ENCODE peak calls at places on chromosomes 11 and 22, in nine cellular contexts. H is HCT116, Y is GM23338, J is OCI-LY7, B is MM.1S, P is neural progenitor cell, I is PC-3, G is GM23248, S is hepatocyte. L is an unnamed sample.

GRCh38 chr22:34281738-34282137 is 361.5 kb upstream of the LARGE1 start:
- DNase-seq in B (no peak), J (no peak), S (no peak), G (no peak), H (no peak), P (no peak), I (no peak), Y (no peak), L (no peak)

GRCh38 chr11:96012086-96012824 is 88.3 kb upstream of the MTMR2 start:
- DNase-seq in I (peak), P (peak), H (peak), Y (peak), B (peak), G (peak), J (peak), S (peak), L (peak)

GRCh38 chr11:69339041-69339733 is 45.2 kb downstream of the MYEOV start:
- DNase-seq in Y (no peak), H (no peak), J (no peak), S (no peak), P (no peak), I (no peak), B (no peak), G (no peak), L (no peak)

GRCh38 chr11:71309181-71309580 is 56.8 kb upstream of the SHANK2 start:
- DNase-seq in G (no peak), H (no peak), Y (no peak), P (no peak), I (no peak), S (no peak), B (no peak), J (no peak), L (no peak)

GRCh38 chr11:57597461-57597892 is at the start of gene SERPING1:
- DNase-seq in B (no peak), H (no peak), J (no peak), G (peak), P (no peak), S (peak), Y (peak), I (no peak), L (no peak)

GRCh38 chr22:22058649-22059475 is 76.3 kb upstream of the TOP3B start:
- DNase-seq in J (peak), P (no peak), H (no peak), Y (no peak), B (no peak), S (peak), G (no peak), I (no peak), L (no peak)

GRCh38 chr22:39738746-39739145 is 154.8 kb downstream of the ENTHD1 start:
- DNase-seq in I (peak), H (no peak), J (no peak), B (no peak), Y (no peak), G (peak), P (no peak), S (peak), L (no peak)

GRCh38 chr11:70063555-70063954 is 14.6 kb upstream of the ANO1 start:
- DNase-seq in H (peak), Y (no peak), S (no peak), J (no peak), I (peak), B (no peak), P (no peak), G (no peak), L (no peak)

GRCh38 chr22:24338701-24339451 is 68.2 kb downstream of the SPECC1L start:
- DNase-seq in J (no peak), I (no peak), B (no peak), H (no peak), G (peak), P (peak), Y (peak), S (peak), L (no peak)

GRCh38 chr22:29689872-29690213 is 30.0 kb upstream of the CABP7 start:
- DNase-seq in S (peak), P (peak), J (peak), I (peak), Y (peak), B (peak), G (peak), H (no peak), L (peak)

GRCh38 chr11:121656333-121657090 is 203.7 kb upstream of the SORL1-AS1 start:
- DNase-seq in Y (peak), I (no peak), S (peak), B (no peak), J (no peak), G (no peak), P (peak), H (no peak), L (no peak)

GRCh38 chr11:103594283-103594682 is 442.2 kb upstream of the DDI1 start:
- DNase-seq in S (no peak), B (no peak), P (no peak), H (no peak), J (no peak), I (peak), Y (no peak), G (no peak), L (no peak)

GRCh38 chr11:80136991-80137390 is 696.2 kb upstream of the TENM4 start:
- DNase-seq in Y (no peak), G (peak), P (no peak), I (no peak), J (no peak), H (no peak), S (no peak), B (no peak), L (no peak)

GRCh38 chr11:4960877-4961276 is 5.4 kb upstream of the OR51A2 start:
- DNase-seq in B (no peak), H (no peak), Y (no peak), S (no peak), I (no peak), J (no peak), G (peak), P (no peak), L (no peak)

GRCh38 chr11:73496134-73496533 is 101.8 kb downstream of the FAM168A start:
- DNase-seq in G (no peak), I (no peak), P (no peak), B (no peak), Y (no peak), J (no peak), S (no peak), H (no peak), L (no peak)

GRCh38 chr11:61704838-61705237 is 24.6 kb downstream of the DAGLA start:
- DNase-seq in Y (no peak), I (no peak), H (no peak), P (no peak), J (no peak), G (no peak), S (no peak), B (no peak), L (no peak)

GRCh38 chr11:113570906-113571305 is 95.7 kb upstream of the DRD2 start:
- DNase-seq in P (no peak), J (no peak), H (no peak), I (no peak), Y (no peak), S (no peak), B (no peak), G (no peak), L (no peak)

GRCh38 chr11:113179181-113179701 is 135.1 kb upstream of the TTC12 start:
- DNase-seq in S (no peak), B (no peak), I (no peak), H (no peak), P (peak), J (no peak), G (no peak), Y (no peak), L (no peak)

GRCh38 chr11:10326080-10326964 is 21.4 kb downstream of the ADM start:
- DNase-seq in S (peak), J (no peak), G (peak), P (no peak), Y (no peak), H (no peak), I (peak), B (no peak), L (no peak)

DNA sequence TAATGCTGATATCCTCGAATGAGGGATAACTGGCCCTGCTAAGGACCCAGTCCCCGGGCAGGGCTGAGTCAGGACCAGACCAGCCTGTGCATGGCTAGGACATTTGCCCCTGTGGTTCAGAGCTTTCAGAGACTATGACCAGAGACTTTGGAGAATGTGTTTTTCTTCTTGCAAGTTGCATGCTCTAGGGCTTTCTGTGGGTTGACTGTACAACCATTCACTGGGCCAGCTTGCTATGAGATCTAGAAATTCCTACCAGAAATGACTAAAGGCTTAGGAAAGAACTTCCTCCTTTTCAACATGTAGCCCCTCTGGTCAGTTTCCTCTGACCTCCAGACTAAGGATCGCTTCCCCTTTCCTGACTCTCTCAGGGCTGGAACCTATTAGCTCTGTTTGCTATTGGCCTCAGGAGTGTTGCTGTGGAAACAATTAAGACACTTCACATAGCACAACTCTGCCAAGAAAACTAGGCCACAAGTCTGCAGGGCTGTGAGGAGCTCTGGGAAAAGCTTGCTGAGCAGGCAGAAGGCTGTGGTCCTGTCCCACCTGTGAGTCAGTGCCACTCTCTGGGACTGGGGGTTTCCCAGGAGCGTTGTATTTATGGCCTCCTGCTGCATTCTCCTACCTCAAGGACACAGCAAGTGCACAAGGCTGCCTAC is 10.7 kb downstream of the CRY2 start:
- DNase-seq in Y (no peak), S (peak), H (no peak), B (no peak), G (peak), J (no peak), P (no peak), I (no peak), L (peak)
- TF ChIP-seq EZH2phosphoT487 in Y (no peak), S (no peak), H (no peak), B (no peak), G (no peak), J (no peak), P (no peak), I (no peak), L (no peak)

GRCh38 chr22:45975266-45976161 is 1.4 kb downstream of the WNT7B start:
- DNase-seq in P (peak), J (no peak), H (no peak), B (no peak), G (no peak), Y (peak), I (peak), S (peak), L (peak)

GRCh38 chr22:45977003-45977395 is at the start of gene WNT7B:
- DNase-seq in H (peak), I (peak), Y (peak), P (peak), J (no peak), B (peak), G (no peak), S (peak), L (peak)

GRCh38 chr22:45978275-45978713 is 1.3 kb upstream of the WNT7B start:
- DNase-seq in Y (no peak), G (no peak), B (no peak), P (no peak), H (no peak), S (no peak), I (no peak), J (no peak), L (no peak)

GRCh38 chr22:45976351-45977002 is 485 bp downstream of the WNT7B start:
- DNase-seq in Y (peak), S (no peak), H (no peak), I (peak), P (peak), J (no peak), G (peak), B (no peak), L (peak)

DNA sequence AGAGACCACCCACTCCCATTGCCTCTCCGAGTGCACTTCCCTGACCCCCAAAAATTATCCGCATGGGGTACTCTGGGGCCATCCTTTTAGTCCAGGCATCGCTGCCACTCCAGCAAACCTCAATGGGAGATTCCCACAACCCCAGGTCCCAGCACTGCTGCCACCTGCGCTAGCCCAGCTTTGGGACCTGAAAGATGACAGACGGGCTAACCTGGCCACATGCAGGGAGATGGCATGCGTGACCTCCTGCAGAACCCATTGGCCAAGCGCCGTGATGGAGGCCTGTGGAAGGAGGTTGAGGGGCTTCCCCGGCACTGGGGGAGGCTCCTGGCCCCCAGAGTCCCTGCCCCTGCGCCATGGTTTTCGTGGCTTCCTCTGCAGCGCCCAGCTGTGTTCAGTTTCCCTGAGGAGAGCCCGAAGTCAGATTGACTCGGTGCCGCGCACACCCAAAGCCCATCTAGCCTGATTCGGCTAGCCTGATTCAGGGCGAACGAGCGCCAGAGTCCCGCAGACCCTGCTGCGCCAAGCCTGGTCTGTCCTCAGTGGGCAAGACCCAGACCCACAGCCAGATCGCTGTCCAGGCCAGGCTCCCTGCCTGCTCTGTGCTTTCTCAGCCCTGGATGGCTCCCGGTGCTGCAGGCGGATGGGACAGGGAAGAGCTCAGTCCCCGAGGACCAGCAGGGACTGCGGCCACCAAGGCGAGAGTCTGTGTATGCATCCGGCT is 751 bp upstream of the WNT7B start:
- DNase-seq in P (peak), I (peak), Y (peak), B (no peak), S (no peak), H (no peak), J (no peak), G (peak), L (peak)
- TF ChIP-seq EZH2phosphoT487 in P (peak), I (no peak), Y (no peak), B (no peak), S (no peak), H (no peak), J (no peak), G (no peak), L (peak)

DNA sequence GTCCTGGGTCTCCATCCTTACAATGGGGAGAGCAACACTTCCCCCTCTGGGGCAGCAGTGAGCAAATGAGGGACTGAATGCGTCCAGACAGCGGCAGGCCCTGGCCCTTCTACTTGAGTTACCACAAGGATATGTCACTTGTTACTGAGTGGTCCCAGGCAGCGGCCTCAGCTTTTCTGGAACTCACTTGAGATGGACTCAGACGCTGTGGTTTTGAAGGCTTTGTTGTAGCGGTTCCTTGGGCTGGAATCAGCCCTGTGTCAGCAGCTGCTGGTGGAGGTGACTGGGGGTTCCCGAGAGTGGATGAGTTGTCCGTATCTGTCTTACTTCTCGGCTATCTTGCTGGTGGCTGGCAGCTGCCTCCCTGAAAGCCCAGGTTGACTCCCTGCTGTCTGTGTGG is 77.0 kb downstream of the MICAL2 start:
- DNase-seq in P (peak), H (no peak), B (no peak), J (no peak), I (no peak), Y (no peak), S (no peak), G (no peak), L (no peak)
- TF ChIP-seq EZH2phosphoT487 in P (no peak), H (no peak), B (no peak), J (no peak), I (no peak), Y (no peak), S (no peak), G (no peak), L (no peak)

GRCh38 chr11:126423743-126424142 is 68.3 kb downstream of the ST3GAL4 start:
- DNase-seq in I (no peak), P (no peak), B (no peak), J (no peak), H (no peak), Y (no peak), S (no peak), G (no peak), L (no peak)

GRCh38 chr11:126424471-126425039 is 69.1 kb downstream of the ST3GAL4 start:
- DNase-seq in H (no peak), P (no peak), I (no peak), S (no peak), J (no peak), G (no peak), Y (no peak), B (no peak), L (no peak)

GRCh38 chr11:126426126-126426525 is 70.6 kb downstream of the ST3GAL4 start:
- DNase-seq in G (no peak), Y (no peak), H (no peak), S (no peak), P (no peak), I (peak), J (no peak), B (no peak), L (no peak)

GRCh38 chr11:126430581-126431320 is 75.3 kb downstream of the ST3GAL4 start:
- DNase-seq in I (peak), J (no peak), G (peak), S (no peak), P (no peak), Y (no peak), B (no peak), H (no peak), L (no peak)

DNA sequence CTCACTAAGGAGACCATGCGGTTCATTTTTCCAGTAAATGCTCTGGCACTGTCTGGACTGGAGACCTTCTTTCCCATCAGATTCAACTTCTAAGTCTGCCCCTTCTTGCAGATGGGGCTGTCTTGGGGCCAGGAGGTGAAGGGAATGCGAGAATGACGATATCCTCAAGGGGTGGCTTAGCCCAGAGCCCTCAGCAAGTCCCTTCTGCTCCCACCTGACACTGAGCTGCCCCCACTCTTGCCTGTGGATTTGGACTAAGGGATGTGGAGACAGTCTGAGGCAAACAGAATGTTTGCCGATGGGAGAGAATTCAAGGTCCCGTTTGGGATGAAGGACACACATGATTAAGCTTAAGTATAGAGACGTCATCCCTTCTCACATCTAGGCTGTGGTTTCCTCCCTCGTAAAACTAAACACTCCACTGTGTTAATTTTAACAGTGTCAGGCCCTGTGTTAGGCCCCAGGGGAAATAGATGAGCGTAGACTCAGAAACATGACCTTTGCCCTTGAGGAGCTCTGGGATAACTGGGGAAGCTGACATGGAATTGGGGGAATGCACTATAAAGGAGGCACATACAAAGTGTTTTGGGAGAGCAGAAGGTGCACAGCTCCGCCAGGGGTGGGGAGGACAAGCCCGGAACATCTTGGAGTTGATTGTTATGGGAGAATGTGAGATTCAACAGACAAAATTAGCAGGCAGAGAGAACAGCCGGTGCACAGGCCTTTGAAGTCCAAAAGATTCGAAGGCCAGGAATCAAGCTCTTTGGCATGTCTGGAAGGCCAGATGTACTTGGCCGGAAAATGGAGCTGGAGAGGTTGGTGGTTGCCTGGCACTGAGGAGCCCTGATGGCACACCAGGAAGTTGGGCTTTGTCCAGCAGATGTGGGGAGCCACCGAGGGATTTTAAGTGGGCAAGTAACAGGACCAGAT is 71.6 kb downstream of the ST3GAL4 start:
- DNase-seq in H (no peak), G (no peak), S (no peak), B (no peak), I (no peak), Y (no peak), J (no peak), P (no peak), L (no peak)
- TF ChIP-seq EZH2phosphoT487 in H (no peak), G (no peak), S (no peak), B (no peak), I (no peak), Y (no peak), J (no peak), P (no peak), L (no peak)

DNA sequence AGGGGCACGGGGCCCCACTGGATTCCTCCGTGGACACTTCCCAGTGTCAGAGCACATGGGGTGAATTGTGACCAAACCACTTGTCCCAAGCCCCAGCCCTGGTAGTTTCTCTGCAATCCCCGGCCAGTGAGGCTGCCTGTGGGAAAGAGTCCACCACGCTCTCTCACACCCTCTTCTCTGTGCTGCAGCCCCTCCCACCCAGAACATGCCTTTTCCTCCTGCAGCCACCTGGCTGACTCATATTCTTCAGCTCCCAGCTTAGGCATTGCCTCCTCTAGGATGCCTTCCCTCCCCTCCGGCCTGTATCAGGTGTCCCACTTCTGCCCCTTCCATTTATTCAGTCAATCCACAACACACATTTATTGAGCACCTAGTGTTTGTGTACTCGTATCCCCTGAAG is 5.4 kb upstream of the RPS6KB2 start:
- DNase-seq in H (no peak), P (no peak), Y (peak), I (peak), G (no peak), J (no peak), S (peak), B (no peak), L (no peak)
- TF ChIP-seq EZH2phosphoT487 in H (no peak), P (no peak), Y (no peak), I (no peak), G (no peak), J (no peak), S (no peak), B (no peak), L (no peak)

L was measured in SK-N-SH.